ENCODE peak calls at places on chromosomes 6 and 20, in eight cellular contexts. L, D, V, X, N, I, F and P are unnamed samples.

GRCh38 chr20:20710847-20711315 is 1.6 kb downstream of the RALGAPA2 start:
- DNase-seq in L (no peak), D (peak; percentile 34), V (no peak), X (no peak), N (no peak), I (no peak), F (no peak), P (no peak)

GRCh38 chr6:33613794-33614166 is 7.3 kb upstream of the ITPR3 start:
- DNase-seq in L (no peak), D (peak; percentile 42), V (no peak), X (no peak), N (no peak), I (no peak), F (no peak), P (no peak)

GRCh38 chr6:122746708-122747107 is 32.8 kb upstream of the FABP7 start:
- DNase-seq in L (no peak), D (no peak), V (no peak), X (no peak), N (no peak), I (no peak), F (no peak), P (peak; percentile 50)

GRCh38 chr20:59835448-59836395 is 97.7 kb downstream of the SYCP2 start:
- DNase-seq in L (no peak), D (no peak), V (no peak), X (peak; percentile 40), N (no peak), I (no peak), F (no peak), P (peak; percentile 63)

GRCh38 chr20:1757606-1758507 is 100.3 kb upstream of the SIRPG start:
- DNase-seq in L (no peak), D (no peak), V (no peak), X (no peak), N (no peak), I (no peak), F (no peak), P (no peak)

GRCh38 chr6:89758830-89759229 is 60.8 kb downstream of the MDN1 start:
- DNase-seq in L (no peak), D (no peak), V (no peak), X (no peak), N (no peak), I (no peak), F (no peak), P (no peak)

GRCh38 chr6:35583893-35584688 is 71.4 kb upstream of the TULP1 start:
- DNase-seq in L (peak; percentile 89), D (peak; percentile 82), V (peak; percentile 48), X (no peak), N (peak; percentile 53), I (peak; percentile 67), F (no peak), P (no peak)

GRCh38 chr6:19836799-19837510 is at the start of gene ID4:
- DNase-seq in L (no peak), D (peak; percentile 18), V (no peak), X (peak; percentile 92), N (peak; percentile 87), I (peak; percentile 80), F (peak; percentile 99), P (peak; percentile 92)

GRCh38 chr20:5918856-5919633 is 31.3 kb downstream of the TRMT6 start:
- DNase-seq in L (no peak), D (peak; percentile 67), V (no peak), X (no peak), N (no peak), I (peak; percentile 56), F (no peak), P (no peak)

GRCh38 chr6:169277619-169278018 is 24.0 kb upstream of the THBS2 start:
- DNase-seq in L (no peak), D (no peak), V (no peak), X (no peak), N (no peak), I (no peak), F (no peak), P (no peak)

GRCh38 chr6:43741829-43742228 is 28.2 kb upstream of the VEGFA start:
- DNase-seq in L (no peak), D (peak; percentile 10), V (no peak), X (no peak), N (no peak), I (no peak), F (no peak), P (no peak)

GRCh38 chr20:598133-598881 is 11.8 kb downstream of the TCF15 start:
- DNase-seq in L (no peak), D (no peak), V (no peak), X (peak; percentile 50), N (no peak), I (no peak), F (no peak), P (no peak)

GRCh38 chr6:125858427-125859320 is 67.9 kb downstream of the NCOA7 start:
- DNase-seq in L (peak; percentile 82), D (peak; percentile 68), V (no peak), X (no peak), N (peak; percentile 45), I (peak; percentile 83), F (peak; percentile 74), P (peak; percentile 43)

GRCh38 chr6:23106951-23107350 is 537.6 kb downstream of the HDGFL1 start:
- DNase-seq in L (no peak), D (no peak), V (no peak), X (no peak), N (peak; percentile 69), I (no peak), F (no peak), P (no peak)

GRCh38 chr6:28940859-28941680 is 17.3 kb upstream of the TRIM27 start:
- DNase-seq in L (peak; percentile 95), D (peak; percentile 96), V (peak; percentile 57), X (peak; percentile 42), N (peak; percentile 80), I (peak; percentile 89), F (peak; percentile 85), P (peak; percentile 69)

GRCh38 chr6:42742116-42742894 is 3.6 kb downstream of the TBCC start:
- DNase-seq in L (peak; percentile 94), D (peak; percentile 75), V (no peak), X (no peak), N (no peak), I (no peak), F (peak; percentile 22), P (no peak)

GRCh38 chr20:22093122-22093521 is 387.7 kb downstream of the PAX1 start:
- DNase-seq in L (no peak), D (no peak), V (no peak), X (no peak), N (no peak), I (no peak), F (no peak), P (no peak)

DNA sequence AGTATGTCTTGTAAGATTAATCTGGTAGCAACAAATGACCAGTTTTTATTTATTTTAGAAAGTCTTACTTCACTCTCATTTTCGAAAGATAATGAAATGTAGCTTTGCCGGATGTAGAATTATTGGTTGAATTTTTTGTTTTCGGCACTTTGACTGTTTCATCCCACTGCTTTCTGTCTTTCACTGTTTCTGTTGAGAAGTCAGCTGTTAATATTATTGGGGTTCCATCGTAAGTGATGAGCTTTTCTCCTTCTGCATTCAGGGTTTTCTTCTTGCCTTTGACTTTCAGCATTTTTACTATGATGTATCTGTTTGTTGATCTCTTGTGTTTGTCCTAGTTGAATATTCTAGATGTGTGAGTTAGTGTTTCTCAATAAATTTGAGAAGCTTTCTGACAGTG is 383.4 kb downstream of the PAX1 start:
- DNase-seq in L (no peak), D (no peak), V (no peak), X (no peak), N (no peak), I (no peak), F (no peak), P (no peak)
- H3K9me3 ChIP-seq in L (peaks cover 8% of the 10 kb centered on the region), D (peaks cover 2% of the 10 kb centered on the region), V (no peaks in the 10 kb centered on the region), X (no peaks in the 10 kb centered on the region), N (peaks cover 11% of the 10 kb centered on the region), I (peaks cover 9% of the 10 kb centered on the region), F (peaks cover 9% of the 10 kb centered on the region), P (peaks cover 43% of the 10 kb centered on the region)

GRCh38 chr20:45163071-45163803 is 11.5 kb upstream of the PI3 start:
- DNase-seq in L (no peak), D (no peak), V (no peak), X (no peak), N (no peak), I (no peak), F (no peak), P (no peak)

GRCh38 chr20:45164906-45165305 is 9.8 kb upstream of the PI3 start:
- DNase-seq in L (no peak), D (no peak), V (no peak), X (no peak), N (no peak), I (no peak), F (no peak), P (no peak)
- H3K9me3 ChIP-seq in L (no peaks in the 10 kb centered on the region), D (no peaks in the 10 kb centered on the region), V (no peaks in the 10 kb centered on the region), X (peaks cover 5% of the 10 kb centered on the region), N (no peaks in the 10 kb centered on the region), I (peaks cover 7% of the 10 kb centered on the region), F (peaks cover 6% of the 10 kb centered on the region), P (peaks cover 3% of the 10 kb centered on the region)

DNA sequence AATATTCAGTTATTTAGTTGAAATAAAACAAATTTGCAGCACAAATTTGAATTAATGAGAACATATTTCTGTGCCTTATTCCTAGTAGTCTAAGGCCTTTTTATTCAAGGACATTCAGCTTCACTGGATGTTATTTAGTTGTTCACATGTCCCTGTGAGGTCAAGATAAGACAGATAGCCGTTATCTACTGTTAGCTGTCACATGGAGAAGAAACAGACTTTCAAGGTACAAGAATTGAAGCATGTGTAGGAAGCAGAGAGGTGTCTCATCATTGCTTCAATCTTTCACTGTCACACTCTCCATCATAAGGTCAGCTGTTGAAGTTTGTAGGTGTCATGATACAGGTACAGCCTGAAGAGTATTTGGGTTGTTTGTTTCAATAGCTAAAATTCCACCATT is 112.9 kb upstream of the JAG1 start:
- DNase-seq in L (no peak), D (no peak), V (no peak), X (no peak), N (no peak), I (no peak), F (no peak), P (no peak)
- H3K9me3 ChIP-seq in L (no peaks in the 10 kb centered on the region), D (no peaks in the 10 kb centered on the region), V (no peaks in the 10 kb centered on the region), X (no peaks in the 10 kb centered on the region), N (no peaks in the 10 kb centered on the region), I (peaks cover 2% of the 10 kb centered on the region), F (no peaks in the 10 kb centered on the region), P (no peaks in the 10 kb centered on the region)

GRCh38 chr6:77334093-77334492 is 129.2 kb downstream of the HTR1B start:
- DNase-seq in L (no peak), D (no peak), V (no peak), X (no peak), N (no peak), I (no peak), F (no peak), P (no peak)
- H3K9me3 ChIP-seq in L (peaks cover 12% of the 10 kb centered on the region), D (peaks cover 2% of the 10 kb centered on the region), V (no peaks in the 10 kb centered on the region), X (no peaks in the 10 kb centered on the region), N (peaks cover 16% of the 10 kb centered on the region), I (no peaks in the 10 kb centered on the region), F (no peaks in the 10 kb centered on the region), P (peaks cover 4% of the 10 kb centered on the region)

GRCh38 chr6:140747114-140747513 is 1372.7 kb upstream of the CITED2 start:
- DNase-seq in L (no peak), D (no peak), V (no peak), X (no peak), N (no peak), I (no peak), F (no peak), P (no peak)
- H3K9me3 ChIP-seq in L (peaks cover 9% of the 10 kb centered on the region), D (peaks cover 2% of the 10 kb centered on the region), V (no peaks in the 10 kb centered on the region), X (no peaks in the 10 kb centered on the region), N (peaks cover 20% of the 10 kb centered on the region), I (peaks cover 3% of the 10 kb centered on the region), F (no peaks in the 10 kb centered on the region), P (no peaks in the 10 kb centered on the region)